ENCODE peak calls at places on chromosomes 5 and 9, in ten cellular contexts. R is heart left ventricle, K is fibroblast of lung, I is hypothalamus, P is NCI-H446, W is T47D, S is occipital lobe, C is tibial nerve, L is T-helper 9 cell, X is GM03348. A is an unnamed sample.

GRCh38 chr9:7984713-7985112 is 185.1 kb upstream of the DMAC1 start:
- DNase-seq in R (no peak), K (no peak), I (no peak), P (no peak), W (no peak), S (no peak), C (no peak), L (no peak), X (no peak), A (no peak)

GRCh38 chr5:125199968-125200841 is 453.8 kb upstream of the ZNF608 start:
- DNase-seq in R (peak), K (peak), I (peak), P (no peak), W (no peak), S (no peak), C (no peak), L (no peak), X (peak), A (no peak)

GRCh38 chr9:110357510-110357909 is 19.8 kb upstream of the TXNDC8 start:
- DNase-seq in R (no peak), K (no peak), I (no peak), P (no peak), W (no peak), S (no peak), C (no peak), L (no peak), X (no peak), A (no peak)

GRCh38 chr9:105154723-105155191 is 89.7 kb upstream of the SLC44A1 start:
- DNase-seq in R (no peak), K (peak), I (no peak), P (no peak), W (no peak), S (no peak), C (no peak), L (no peak), X (peak), A (no peak)

GRCh38 chr5:66249920-66250319 is 105.8 kb downstream of the SREK1 start:
- DNase-seq in R (no peak), K (no peak), I (no peak), P (no peak), W (no peak), S (no peak), C (no peak), L (no peak), X (no peak), A (no peak)

GRCh38 chr9:124879226-124879625 is 17.3 kb downstream of the ARPC5L start:
- DNase-seq in R (peak), K (no peak), I (no peak), P (no peak), W (no peak), S (no peak), C (no peak), L (no peak), X (no peak), A (no peak)

GRCh38 chr5:103210952-103211351 is 47.6 kb upstream of the MACIR start:
- DNase-seq in R (no peak), K (no peak), I (no peak), P (no peak), W (no peak), S (no peak), C (no peak), L (no peak), X (no peak), A (no peak)

GRCh38 chr9:132167192-132167591 is 5.3 kb downstream of the NTNG2 start:
- DNase-seq in R (no peak), K (no peak), I (no peak), P (no peak), W (no peak), S (no peak), C (no peak), L (no peak), X (no peak), A (no peak)

GRCh38 chr5:79235578-79236363 is at the start of gene JMY:
- DNase-seq in R (peak), K (peak), I (peak), P (peak), W (peak), S (peak), C (peak), L (peak), X (peak), A (peak)

GRCh38 chr9:8769153-8769552 is 969.6 kb upstream of the DMAC1 start:
- DNase-seq in R (no peak), K (no peak), I (no peak), P (no peak), W (no peak), S (no peak), C (no peak), L (no peak), X (no peak), A (no peak)

GRCh38 chr5:1748845-1749244 is 50.8 kb downstream of the MRPL36 start:
- DNase-seq in R (no peak), K (no peak), I (no peak), P (no peak), W (no peak), S (no peak), C (no peak), L (no peak), X (no peak), A (no peak)